ENCODE peak calls at places on chromosomes 12 and 14, in ten cellular contexts. Z, M, H, Y, U, F, A, L, D and W are unnamed samples.
A peak's percentile ranks its signal among the peaks of the same experiment; 100 is the strongest.

GRCh38 chr12:6792522-6793201 is 3.3 kb downstream of the CD4 start:
- DNase-seq in L (peak; percentile 73), Y (no peak), H (no peak), A (peak; percentile 82), M (peak; percentile 43), D (no peak), F (peak; percentile 14), U (no peak), Z (no peak), W (peak; percentile 58)

GRCh38 chr12:118714051-118714460 is 267.3 kb upstream of the SRRM4 start:
- DNase-seq in U (no peak), H (peak; percentile 51), Z (no peak), F (no peak), Y (no peak), D (peak; percentile 41), M (peak; percentile 69), A (no peak), L (no peak), W (peak; percentile 4)

GRCh38 chr14:52003324-52003723 is 14.0 kb downstream of the RTRAF start:
- DNase-seq in A (no peak), Y (no peak), L (no peak), H (no peak), M (no peak), D (no peak), Z (no peak), U (no peak), F (peak; percentile 53), W (no peak)

GRCh38 chr12:75662501-75663159 is 151.2 kb upstream of the KRR1 start:
- DNase-seq in F (peak; percentile 34), U (no peak), A (no peak), L (no peak), H (no peak), M (no peak), Y (no peak), D (no peak), Z (no peak), W (no peak)

GRCh38 chr14:95498622-95499353 is 17.7 kb downstream of the SYNE3 start:
- DNase-seq in A (no peak), Z (no peak), H (no peak), M (no peak), U (no peak), D (no peak), Y (no peak), L (peak; percentile 78), F (no peak), W (no peak)

GRCh38 chr12:78385541-78385940 is 479.0 kb upstream of the SYT1 start:
- DNase-seq in F (peak; percentile 30), Z (no peak), L (no peak), Y (no peak), A (no peak), H (no peak), D (no peak), U (no peak), M (no peak), W (no peak)

GRCh38 chr14:54194501-54194900 is 202.3 kb upstream of the CDKN3 start:
- DNase-seq in D (no peak), L (no peak), U (no peak), A (no peak), Z (no peak), F (no peak), H (no peak), Y (no peak), M (no peak), W (no peak)

GRCh38 chr14:20998674-20999366 is at the start of gene SLC39A2:
- DNase-seq in D (no peak), M (no peak), H (no peak), L (peak; percentile 79), Z (no peak), F (peak; percentile 76), Y (peak; percentile 70), A (no peak), U (no peak), W (no peak)

GRCh38 chr12:3201741-3202500 is 124.7 kb downstream of the TSPAN9 start:
- DNase-seq in A (no peak), Y (no peak), F (no peak), Z (no peak), U (no peak), M (no peak), H (no peak), L (no peak), D (no peak), W (no peak)

GRCh38 chr14:39102265-39102968 is 618 bp downstream of the SEC23A start:
- DNase-seq in D (no peak), U (no peak), H (no peak), M (no peak), A (no peak), L (no peak), Z (no peak), F (peak; percentile 47), Y (no peak), W (no peak)

GRCh38 chr12:54417712-54418440 is 1.2 kb downstream of the ITGA5 start:
- DNase-seq in D (no peak), M (no peak), L (peak; percentile 71), Y (peak; percentile 45), U (no peak), H (peak; percentile 63), Z (peak; percentile 69), A (no peak), F (peak; percentile 39), W (no peak)

GRCh38 chr14:103519837-103520212 is 2.8 kb downstream of the CKB start:
- DNase-seq in Y (peak; percentile 54), A (no peak), D (no peak), H (no peak), Z (no peak), M (no peak), F (no peak), L (peak; percentile 78), U (no peak), W (no peak)

GRCh38 chr12:2295941-2296461 is 243.2 kb downstream of the CACNA1C start:
- DNase-seq in F (peak; percentile 81), M (no peak), U (no peak), Z (no peak), Y (no peak), H (no peak), L (no peak), D (no peak), A (no peak), W (no peak)

GRCh38 chr12:42056130-42056529 is 88.5 kb downstream of the GXYLT1 start:
- DNase-seq in F (no peak), Z (no peak), L (no peak), Y (no peak), D (no peak), A (no peak), M (peak; percentile 36), H (no peak), U (no peak), W (no peak)

GRCh38 chr14:32620724-32621123 is 291.6 kb downstream of the AKAP6 start:
- DNase-seq in F (peak; percentile 56), Z (no peak), D (no peak), H (no peak), L (no peak), U (no peak), M (no peak), Y (no peak), A (no peak), W (no peak)

GRCh38 chr14:85332401-85332800 is 197.5 kb upstream of the FLRT2 start:
- DNase-seq in L (no peak), H (no peak), F (no peak), Y (no peak), D (no peak), U (no peak), Z (no peak), A (no peak), M (no peak), W (no peak)

GRCh38 chr12:75722714-75723200 is 211.3 kb upstream of the KRR1 start:
- DNase-seq in Y (peak; percentile 47), A (no peak), F (peak; percentile 95), U (peak; percentile 16), Z (no peak), M (peak; percentile 58), H (no peak), L (no peak), D (peak; percentile 47), W (peak; percentile 42)

GRCh38 chr14:101072945-101073597 is 169.5 kb upstream of the RTL1 start:
- DNase-seq in F (peak; percentile 98), D (peak; percentile 91), L (no peak), U (no peak), M (peak; percentile 44), H (no peak), Z (peak; percentile 45), A (peak; percentile 74), Y (no peak), W (peak; percentile 9)

GRCh38 chr12:114681149-114681849 is 2.7 kb downstream of the TBX3 start:
- DNase-seq in M (no peak), A (no peak), H (no peak), Z (no peak), D (no peak), U (no peak), F (peak; percentile 67), L (no peak), Y (no peak), W (no peak)

GRCh38 chr12:116354534-116354933 is 77.0 kb upstream of the MED13L start:
- DNase-seq in F (no peak), A (no peak), H (no peak), D (no peak), M (no peak), Y (no peak), L (no peak), U (no peak), Z (no peak), W (no peak)

GRCh38 chr12:13947237-13947945 is 34.0 kb downstream of the GRIN2B start:
- DNase-seq in Z (no peak), D (no peak), U (no peak), A (no peak), Y (no peak), L (no peak), H (no peak), M (no peak), F (no peak), W (no peak)

GRCh38 chr12:110317921-110318320 is 36.9 kb downstream of the ATP2A2 start:
- DNase-seq in D (no peak), Y (no peak), M (no peak), Z (no peak), F (peak; percentile 88), U (no peak), H (no peak), L (no peak), A (no peak), W (no peak)

GRCh38 chr12:85509857-85510256 is 229.8 kb downstream of the ALX1 start:
- DNase-seq in F (peak; percentile 36), M (peak; percentile 52), U (no peak), Y (no peak), A (no peak), D (no peak), L (no peak), Z (no peak), H (no peak), W (no peak)